ENCODE peak calls at places on chromosomes 3 and 15, in four cellular contexts. R is GM12865; E is left ventricle myocardium superior; N is activated CD8-positive, alpha-beta memory T cell treated with anti-CD3 and anti-CD28 coated beads for 24 hours. W is an unnamed sample.

GRCh38 chr15:35912196-35912595 is 366.2 kb upstream of the DPH6 start:
- DNase-seq in N (no peak), R (no peak), E (no peak), W (no peak)

GRCh38 chr3:14266361-14266760 is 87.7 kb downstream of the LSM3 start:
- DNase-seq in N (no peak), R (no peak), E (peak), W (peak)

GRCh38 chr3:45210308-45211038 is 15.6 kb downstream of the TMEM158 start:
- DNase-seq in R (peak), E (peak), N (peak), W (peak)

GRCh38 chr3:49357466-49358216 is 512 bp downstream of the GPX1 start:
- DNase-seq in R (peak), E (peak), N (peak), W (peak)

GRCh38 chr15:42093966-42094365 is 396 bp downstream of the PLA2G4D start:
- DNase-seq in R (no peak), E (no peak), N (no peak), W (no peak)

GRCh38 chr3:114393367-114394072 is 99.7 kb downstream of the TIGIT start:
- DNase-seq in R (no peak), N (no peak), E (no peak), W (no peak)

GRCh38 chr15:79032656-79033055 is 57.9 kb downstream of the RASGRF1 start:
- DNase-seq in N (no peak), R (no peak), E (peak), W (no peak)

GRCh38 chr15:90660195-90660995 is 56.8 kb upstream of the BLM start:
- DNase-seq in R (peak), E (peak), N (peak), W (peak)

GRCh38 chr3:130971208-130971607 is 55.4 kb downstream of the ASTE1 start:
- DNase-seq in E (no peak), N (no peak), R (no peak), W (no peak)

W was measured in non-pigmented ciliary epithelial cell.